ENCODE peak calls at places on chromosomes 1 and 21, in four cellular contexts. One of them, this sample, is unnamed.

GRCh38 chr1:181516706-181517105 is 33.4 kb downstream of the CACNA1E start:
- DNase-seq in amygdala: no peak
- DNase-seq in HTR-8/SVneo: no peak
- DNase-seq in iris pigment epithelial cell: no peak
- DNase-seq in this sample: no peak

GRCh38 chr1:21916447-21917240 is 20.5 kb downstream of the HSPG2 start:
- DNase-seq in HTR-8/SVneo: no peak
- DNase-seq in amygdala: no peak
- DNase-seq in iris pigment epithelial cell: no peak
- DNase-seq in this sample: no peak

GRCh38 chr1:116886532-116886931 is 23.2 kb upstream of the PTGFRN start:
- DNase-seq in iris pigment epithelial cell: peak; percentile 59
- DNase-seq in HTR-8/SVneo: no peak
- DNase-seq in amygdala: no peak
- DNase-seq in this sample: peak; percentile 69

GRCh38 chr1:246836169-246836568 is 95.6 kb downstream of the AHCTF1 start:
- DNase-seq in amygdala: no peak
- DNase-seq in HTR-8/SVneo: no peak
- DNase-seq in iris pigment epithelial cell: peak; percentile 14
- DNase-seq in this sample: no peak

GRCh38 chr1:152148991-152149390 is 10.0 kb downstream of the RPTN start:
- DNase-seq in iris pigment epithelial cell: peak; percentile 54
- DNase-seq in amygdala: no peak
- DNase-seq in HTR-8/SVneo: no peak
- DNase-seq in this sample: no peak

GRCh38 chr21:45151484-45152115 is 77.2 kb downstream of the ADARB1 start:
- DNase-seq in HTR-8/SVneo: no peak
- DNase-seq in amygdala: no peak
- DNase-seq in iris pigment epithelial cell: no peak
- DNase-seq in this sample: no peak

GRCh38 chr1:19651141-19651737 is 7.1 kb downstream of the NBL1 start:
- DNase-seq in amygdala: no peak
- DNase-seq in HTR-8/SVneo: no peak
- DNase-seq in iris pigment epithelial cell: peak; percentile 59
- DNase-seq in this sample: peak; percentile 66

GRCh38 chr1:28512058-28512611 is 6.3 kb downstream of the RCC1 start:
- DNase-seq in HTR-8/SVneo: no peak
- DNase-seq in amygdala: no peak
- DNase-seq in iris pigment epithelial cell: peak; percentile 26
- DNase-seq in this sample: peak; percentile 26

GRCh38 chr1:179706339-179706941 is 36.7 kb upstream of the FAM163A start:
- DNase-seq in HTR-8/SVneo: peak; percentile 63
- DNase-seq in amygdala: peak; percentile 2
- DNase-seq in iris pigment epithelial cell: peak; percentile 70
- DNase-seq in this sample: peak; percentile 84

GRCh38 chr1:179750630-179751029 is 7.5 kb downstream of the FAM163A start:
- DNase-seq in iris pigment epithelial cell: no peak
- DNase-seq in amygdala: no peak
- DNase-seq in HTR-8/SVneo: no peak
- DNase-seq in this sample: no peak

GRCh38 chr1:161200992-161201827 is 957 bp upstream of the NDUFS2 start:
- DNase-seq in amygdala: peak; percentile 44
- DNase-seq in iris pigment epithelial cell: peak; percentile 67
- DNase-seq in HTR-8/SVneo: no peak
- DNase-seq in this sample: peak; percentile 78

GRCh38 chr1:231116741-231117140 is 45.1 kb upstream of the TRIM67 start:
- DNase-seq in HTR-8/SVneo: no peak
- DNase-seq in iris pigment epithelial cell: no peak
- DNase-seq in amygdala: no peak
- DNase-seq in this sample: no peak